ENCODE peak calls at places on chromosome 16, in six cellular contexts. G is LoVo; I is left ventricle myocardium inferior; C is activated gamma-delta T cell treated with anti-CD3 and anti-CD28 coated beads, Interleukin-2, amount 50 U/mL, for 16 hours; B is CD4-positive, alpha-beta T cell; A is ascending aorta. D is an unnamed sample.

GRCh38 chr16:25143898-25144297 is 32.4 kb downstream of the LCMT1 start:
- DNase-seq in B (no peak), G (no peak), A (no peak), C (no peak), I (no peak), D (no peak)

GRCh38 chr16:8885674-8886592 is 3.8 kb downstream of the LITAFD start:
- DNase-seq in C (no peak), A (no peak), I (no peak), B (no peak), G (no peak), D (peak)

GRCh38 chr16:61246592-61246991 is 789.6 kb downstream of the CDH8 start:
- DNase-seq in B (no peak), A (no peak), I (no peak), C (no peak), G (no peak), D (no peak)

GRCh38 chr16:51242281-51242994 is 91.4 kb upstream of the SALL1 start:
- DNase-seq in C (no peak), G (no peak), I (no peak), A (no peak), B (no peak), D (no peak)

GRCh38 chr16:88617268-88618031 is 20.9 kb upstream of the IL17C start:
- DNase-seq in A (no peak), B (no peak), C (no peak), G (no peak), I (no peak), D (no peak)

GRCh38 chr16:9489823-9490467 is 398.5 kb downstream of the HAPSTR1 start:
- DNase-seq in A (no peak), G (no peak), I (peak), B (no peak), C (no peak), D (peak)

GRCh38 chr16:75385507-75386152 is 47.7 kb downstream of the CFDP1 start:
- DNase-seq in A (no peak), C (no peak), G (peak), I (no peak), B (no peak), D (no peak)

GRCh38 chr16:50688083-50688482 is 5.3 kb upstream of the NOD2 start:
- DNase-seq in A (no peak), I (no peak), B (no peak), C (no peak), G (no peak), D (no peak)

GRCh38 chr16:57419506-57419905 is 14.9 kb downstream of the CCL17 start:
- DNase-seq in B (no peak), I (no peak), A (no peak), C (no peak), G (no peak), D (no peak)

GRCh38 chr16:68289621-68290329 is 21.0 kb downstream of the SLC7A6OS start:
- DNase-seq in B (no peak), G (no peak), A (no peak), I (no peak), C (peak), D (no peak)

GRCh38 chr16:87541004-87541881 is 48.4 kb upstream of the ZCCHC14 start:
- DNase-seq in G (no peak), I (peak), A (peak), C (no peak), B (no peak), D (peak)

GRCh38 chr16:6482861-6483530 is 849.6 kb upstream of the RBFOX1 start:
- DNase-seq in B (no peak), A (no peak), G (no peak), I (no peak), C (no peak), D (no peak)

GRCh38 chr16:17420821-17421220 is 49.9 kb downstream of the XYLT1 start:
- DNase-seq in B (no peak), C (no peak), A (no peak), I (no peak), G (no peak), D (no peak)

D was measured in left ventricle myocardium superior.